ENCODE peak calls at places on chromosomes 13 and 19, in seven cellular contexts. One of them, this sample, is unnamed.

GRCh38 chr19:56111601-56112312 is 9.3 kb downstream of the ZNF787 start:
- DNase-seq in PC-9: peak
- DNase-seq in CD8-positive, alpha-beta T cell: no peak
- DNase-seq in cardiac muscle cell: no peak
- DNase-seq in GM12865: peak
- DNase-seq in fibroblast of lung: no peak
- DNase-seq in heart right ventricle: peak
- DNase-seq in this sample: no peak

GRCh38 chr13:43123856-43124255 is 100.5 kb downstream of the DNAJC15 start:
- DNase-seq in PC-9: no peak
- DNase-seq in CD8-positive, alpha-beta T cell: no peak
- DNase-seq in cardiac muscle cell: no peak
- DNase-seq in GM12865: no peak
- DNase-seq in fibroblast of lung: no peak
- DNase-seq in heart right ventricle: no peak
- DNase-seq in this sample: no peak

GRCh38 chr19:15118248-15118647 is 11.0 kb downstream of the SYDE1 start:
- DNase-seq in PC-9: peak
- DNase-seq in CD8-positive, alpha-beta T cell: no peak
- DNase-seq in cardiac muscle cell: no peak
- DNase-seq in GM12865: no peak
- DNase-seq in fibroblast of lung: no peak
- DNase-seq in heart right ventricle: no peak
- DNase-seq in this sample: no peak

GRCh38 chr13:85597790-85598500 is 201.3 kb downstream of the SLITRK6 start:
- DNase-seq in PC-9: no peak
- DNase-seq in CD8-positive, alpha-beta T cell: no peak
- DNase-seq in cardiac muscle cell: no peak
- DNase-seq in GM12865: no peak
- DNase-seq in fibroblast of lung: peak
- DNase-seq in heart right ventricle: no peak
- DNase-seq in this sample: no peak

GRCh38 chr19:43380771-43381386 is 27.4 kb downstream of the CD177 start:
- DNase-seq in PC-9: no peak
- DNase-seq in CD8-positive, alpha-beta T cell: no peak
- DNase-seq in cardiac muscle cell: no peak
- DNase-seq in GM12865: peak
- DNase-seq in fibroblast of lung: no peak
- DNase-seq in heart right ventricle: no peak
- DNase-seq in this sample: no peak

GRCh38 chr13:52091473-52091872 is 37.4 kb downstream of the NEK5 start:
- DNase-seq in PC-9: no peak
- DNase-seq in CD8-positive, alpha-beta T cell: no peak
- DNase-seq in cardiac muscle cell: no peak
- DNase-seq in GM12865: no peak
- DNase-seq in fibroblast of lung: no peak
- DNase-seq in heart right ventricle: no peak
- DNase-seq in this sample: no peak

GRCh38 chr13:33806470-33807248 is 11.3 kb upstream of the RFC3 start:
- DNase-seq in PC-9: no peak
- DNase-seq in CD8-positive, alpha-beta T cell: no peak
- DNase-seq in cardiac muscle cell: no peak
- DNase-seq in GM12865: no peak
- DNase-seq in fibroblast of lung: no peak
- DNase-seq in heart right ventricle: no peak
- DNase-seq in this sample: no peak

GRCh38 chr19:17718467-17718987 is 753 bp upstream of the MAP1S start:
- DNase-seq in PC-9: no peak
- DNase-seq in CD8-positive, alpha-beta T cell: no peak
- DNase-seq in cardiac muscle cell: no peak
- DNase-seq in GM12865: peak
- DNase-seq in fibroblast of lung: no peak
- DNase-seq in heart right ventricle: no peak
- DNase-seq in this sample: no peak

GRCh38 chr13:28412981-28413380 is 81.9 kb downstream of the FLT1 start:
- DNase-seq in PC-9: no peak
- DNase-seq in CD8-positive, alpha-beta T cell: no peak
- DNase-seq in cardiac muscle cell: no peak
- DNase-seq in GM12865: no peak
- DNase-seq in fibroblast of lung: no peak
- DNase-seq in heart right ventricle: peak
- DNase-seq in this sample: no peak

GRCh38 chr19:19778666-19779065 is 42.9 kb downstream of the ZNF506 start:
- DNase-seq in PC-9: no peak
- DNase-seq in CD8-positive, alpha-beta T cell: no peak
- DNase-seq in cardiac muscle cell: no peak
- DNase-seq in GM12865: no peak
- DNase-seq in fibroblast of lung: no peak
- DNase-seq in heart right ventricle: no peak
- DNase-seq in this sample: no peak

GRCh38 chr13:36353001-36353400 is 6.8 kb upstream of the SPART start:
- DNase-seq in PC-9: no peak
- DNase-seq in CD8-positive, alpha-beta T cell: no peak
- DNase-seq in cardiac muscle cell: no peak
- DNase-seq in GM12865: no peak
- DNase-seq in fibroblast of lung: no peak
- DNase-seq in heart right ventricle: no peak
- DNase-seq in this sample: no peak

GRCh38 chr13:56893843-56894242 is 246.9 kb upstream of the PRR20A start:
- DNase-seq in PC-9: no peak
- DNase-seq in CD8-positive, alpha-beta T cell: no peak
- DNase-seq in cardiac muscle cell: no peak
- DNase-seq in GM12865: no peak
- DNase-seq in fibroblast of lung: no peak
- DNase-seq in heart right ventricle: no peak
- DNase-seq in this sample: no peak

GRCh38 chr19:35937345-35938281 is 1.4 kb downstream of the LRFN3 start:
- DNase-seq in PC-9: no peak
- DNase-seq in CD8-positive, alpha-beta T cell: no peak
- DNase-seq in cardiac muscle cell: no peak
- DNase-seq in GM12865: no peak
- DNase-seq in fibroblast of lung: no peak
- DNase-seq in heart right ventricle: no peak
- DNase-seq in this sample: no peak

GRCh38 chr19:42216653-42217521 is 590 bp downstream of the DEDD2 start:
- DNase-seq in PC-9: peak
- DNase-seq in CD8-positive, alpha-beta T cell: no peak
- DNase-seq in cardiac muscle cell: peak
- DNase-seq in GM12865: peak
- DNase-seq in fibroblast of lung: peak
- DNase-seq in heart right ventricle: peak
- DNase-seq in this sample: peak

GRCh38 chr19:45558399-45558878 is 26.2 kb downstream of the OPA3 start:
- DNase-seq in PC-9: peak
- DNase-seq in CD8-positive, alpha-beta T cell: peak
- DNase-seq in cardiac muscle cell: peak
- DNase-seq in GM12865: peak
- DNase-seq in fibroblast of lung: peak
- DNase-seq in heart right ventricle: peak
- DNase-seq in this sample: peak

GRCh38 chr19:53034948-53035675 is 9.4 kb upstream of the ERVV-2 start:
- DNase-seq in PC-9: no peak
- DNase-seq in CD8-positive, alpha-beta T cell: no peak
- DNase-seq in cardiac muscle cell: no peak
- DNase-seq in GM12865: no peak
- DNase-seq in fibroblast of lung: no peak
- DNase-seq in heart right ventricle: no peak
- DNase-seq in this sample: no peak

GRCh38 chr19:2270157-2270571 is 11.8 kb downstream of the PEAK3 start:
- DNase-seq in PC-9: no peak
- DNase-seq in CD8-positive, alpha-beta T cell: no peak
- DNase-seq in cardiac muscle cell: no peak
- DNase-seq in GM12865: no peak
- DNase-seq in fibroblast of lung: no peak
- DNase-seq in heart right ventricle: peak
- DNase-seq in this sample: no peak

DNA sequence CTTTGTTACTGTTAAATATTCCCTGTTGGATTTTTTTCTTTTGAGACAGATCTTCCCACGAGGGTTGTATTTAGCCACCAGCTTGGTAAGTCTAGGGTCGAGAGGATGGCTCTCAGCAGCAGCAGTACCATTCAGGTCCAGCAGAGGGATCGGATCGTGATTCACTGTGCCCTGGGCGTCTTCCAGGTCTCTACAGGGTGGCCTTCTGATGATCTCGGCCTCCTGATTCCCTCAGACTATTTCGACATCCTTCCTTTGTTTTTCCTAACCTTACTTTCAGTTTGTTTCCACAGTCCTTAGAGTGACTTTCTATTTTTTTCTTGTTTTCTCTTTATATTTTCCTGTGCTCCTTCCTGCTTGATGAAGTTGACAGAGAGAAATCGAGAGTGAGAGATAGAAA is 1436.9 kb downstream of the UQCRFS1 start:
- DNase-seq in PC-9: peak
- DNase-seq in CD8-positive, alpha-beta T cell: no peak
- DNase-seq in cardiac muscle cell: no peak
- DNase-seq in GM12865: no peak
- DNase-seq in fibroblast of lung: peak
- DNase-seq in heart right ventricle: no peak
- DNase-seq in this sample: no peak
- TF ChIP-seq CTCF in PC-9: peak
- TF ChIP-seq CTCF in CD8-positive, alpha-beta T cell: no peak
- TF ChIP-seq CTCF in cardiac muscle cell: peak
- TF ChIP-seq CTCF in GM12865: no peak
- TF ChIP-seq CTCF in fibroblast of lung: peak
- TF ChIP-seq CTCF in heart right ventricle: no peak
- TF ChIP-seq CTCF in this sample: peak

DNA sequence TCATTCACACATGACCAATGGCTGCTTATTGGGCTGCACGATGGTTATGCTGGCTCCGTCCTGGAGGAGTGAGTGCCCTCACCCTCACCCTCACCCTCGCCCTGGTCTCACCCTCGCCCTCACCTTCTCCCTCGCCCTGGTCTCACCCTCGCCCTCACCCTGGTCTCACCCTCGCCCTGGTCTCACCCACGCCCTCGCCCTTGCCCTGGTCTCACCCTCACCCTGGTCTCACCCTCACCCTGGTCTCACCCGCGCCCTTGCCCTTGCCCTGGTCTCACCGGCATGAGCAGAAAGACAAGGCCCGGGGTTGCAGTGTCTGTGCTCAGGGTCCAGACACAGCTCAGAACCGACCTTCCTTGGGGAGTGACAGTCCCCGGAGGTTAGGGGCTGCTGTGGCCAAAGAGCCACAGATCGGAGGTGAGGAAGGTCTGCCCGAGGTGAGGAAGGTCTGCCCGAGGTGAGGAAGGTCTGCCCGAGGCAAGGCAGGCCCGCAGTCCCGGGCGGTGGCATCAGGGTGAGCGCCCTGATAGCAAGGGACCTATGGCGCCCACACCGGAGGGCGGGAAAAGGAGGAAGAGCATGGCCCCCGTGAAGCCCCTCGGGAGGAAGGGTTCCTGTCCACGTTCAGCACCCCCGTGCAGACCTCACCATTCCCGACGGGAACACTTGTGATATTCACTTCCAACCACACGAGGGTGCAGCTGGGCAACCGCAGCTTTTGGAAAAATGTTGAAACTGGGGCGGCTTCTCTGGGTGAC is 65.6 kb downstream of the MCF2L start:
- DNase-seq in PC-9: peak
- DNase-seq in CD8-positive, alpha-beta T cell: no peak
- DNase-seq in cardiac muscle cell: peak
- DNase-seq in GM12865: no peak
- DNase-seq in fibroblast of lung: peak
- DNase-seq in heart right ventricle: peak
- DNase-seq in this sample: peak
- TF ChIP-seq CTCF in PC-9: peak
- TF ChIP-seq CTCF in CD8-positive, alpha-beta T cell: no peak
- TF ChIP-seq CTCF in cardiac muscle cell: peak
- TF ChIP-seq CTCF in GM12865: no peak
- TF ChIP-seq CTCF in fibroblast of lung: peak
- TF ChIP-seq CTCF in heart right ventricle: peak
- TF ChIP-seq CTCF in this sample: peak

DNA sequence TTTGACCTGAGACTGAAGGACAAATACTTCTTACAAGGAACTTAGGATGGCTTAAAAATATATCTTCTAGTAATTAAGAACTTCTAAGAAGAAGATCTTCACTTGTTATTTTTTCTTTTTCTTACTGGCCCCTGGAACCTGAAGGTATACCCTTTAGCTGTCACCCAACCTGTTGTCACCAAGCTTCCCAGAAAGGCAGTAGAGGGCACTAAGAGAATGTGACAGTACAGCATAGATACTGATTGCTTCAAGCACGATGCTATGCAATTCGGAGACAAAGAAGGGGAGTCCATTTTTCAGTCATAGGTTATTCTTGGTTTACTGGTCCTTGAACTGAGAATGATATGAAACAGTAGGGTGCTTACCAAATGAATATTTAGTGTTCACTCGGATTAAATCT is 208.3 kb upstream of the PCDH9 start:
- DNase-seq in PC-9: no peak
- DNase-seq in CD8-positive, alpha-beta T cell: no peak
- DNase-seq in cardiac muscle cell: peak
- DNase-seq in GM12865: no peak
- DNase-seq in fibroblast of lung: peak
- DNase-seq in heart right ventricle: no peak
- DNase-seq in this sample: no peak
- TF ChIP-seq CTCF in PC-9: no peak
- TF ChIP-seq CTCF in CD8-positive, alpha-beta T cell: no peak
- TF ChIP-seq CTCF in cardiac muscle cell: no peak
- TF ChIP-seq CTCF in GM12865: no peak
- TF ChIP-seq CTCF in fibroblast of lung: no peak
- TF ChIP-seq CTCF in heart right ventricle: no peak
- TF ChIP-seq CTCF in this sample: no peak

GRCh38 chr13:113904411-113904810 is 40.5 kb upstream of the GAS6 start:
- DNase-seq in PC-9: no peak
- DNase-seq in CD8-positive, alpha-beta T cell: no peak
- DNase-seq in cardiac muscle cell: peak
- DNase-seq in GM12865: peak
- DNase-seq in fibroblast of lung: no peak
- DNase-seq in heart right ventricle: peak
- DNase-seq in this sample: no peak

GRCh38 chr13:113906566-113906965 is 42.7 kb upstream of the GAS6 start:
- DNase-seq in PC-9: no peak
- DNase-seq in CD8-positive, alpha-beta T cell: no peak
- DNase-seq in cardiac muscle cell: no peak
- DNase-seq in GM12865: no peak
- DNase-seq in fibroblast of lung: no peak
- DNase-seq in heart right ventricle: no peak
- DNase-seq in this sample: no peak

GRCh38 chr13:113903912-113904311 is 40.0 kb upstream of the GAS6 start:
- DNase-seq in PC-9: no peak
- DNase-seq in CD8-positive, alpha-beta T cell: no peak
- DNase-seq in cardiac muscle cell: no peak
- DNase-seq in GM12865: no peak
- DNase-seq in fibroblast of lung: no peak
- DNase-seq in heart right ventricle: no peak
- DNase-seq in this sample: no peak

GRCh38 chr13:113905942-113906341 is 42.1 kb upstream of the GAS6 start:
- DNase-seq in PC-9: no peak
- DNase-seq in CD8-positive, alpha-beta T cell: no peak
- DNase-seq in cardiac muscle cell: no peak
- DNase-seq in GM12865: no peak
- DNase-seq in fibroblast of lung: no peak
- DNase-seq in heart right ventricle: no peak
- DNase-seq in this sample: no peak

DNA sequence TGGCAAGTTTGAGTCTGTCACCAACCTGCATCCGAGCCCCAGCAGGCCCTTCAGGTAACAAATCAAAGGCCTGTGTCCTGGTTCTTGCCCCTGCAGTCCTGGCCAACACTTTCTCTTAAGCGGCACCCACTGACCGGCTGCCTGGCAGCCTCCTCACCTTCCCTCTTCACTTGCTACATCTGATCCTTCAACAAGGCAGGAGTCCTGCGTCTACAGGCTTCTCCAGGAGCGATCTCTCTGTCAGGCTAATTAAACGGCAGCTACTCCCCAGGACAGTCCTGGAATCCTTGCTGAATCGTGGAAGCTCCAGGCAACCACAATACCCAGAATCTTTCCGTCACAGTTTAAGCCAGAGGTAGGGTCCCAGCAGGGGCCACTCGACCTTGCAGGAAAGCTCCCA is 41.1 kb upstream of the GAS6 start:
- DNase-seq in PC-9: no peak
- DNase-seq in CD8-positive, alpha-beta T cell: no peak
- DNase-seq in cardiac muscle cell: no peak
- DNase-seq in GM12865: no peak
- DNase-seq in fibroblast of lung: no peak
- DNase-seq in heart right ventricle: no peak
- DNase-seq in this sample: no peak
- TF ChIP-seq CTCF in PC-9: no peak
- TF ChIP-seq CTCF in CD8-positive, alpha-beta T cell: no peak
- TF ChIP-seq CTCF in cardiac muscle cell: no peak
- TF ChIP-seq CTCF in GM12865: no peak
- TF ChIP-seq CTCF in fibroblast of lung: no peak
- TF ChIP-seq CTCF in heart right ventricle: no peak
- TF ChIP-seq CTCF in this sample: no peak

This sample was measured in glutamatergic neuron.